ENCODE peak calls at places on chromosome X, in nine cellular contexts. H is neural crest cell; U is stimulated activated CD4-positive, alpha-beta T cell treated with anti-CD3 and anti-CD28 coated beads, Interleukin-15, amount 100 ng/mL, for 48 hours; N is activated CD4-positive, alpha-beta T cell treated with anti-CD3 and anti-CD28 coated beads, Interleukin-2, amount 50 U/mL, for 1 hour; L is IMR-90; C is erythroblast; Y is DMS 273 treated with DMSO at 0.1 percent for 48 hours; P is Caco-2; V is M059J. T is an unnamed sample.

GRCh38 chrX:6968231-6968630 is 179.3 kb upstream of the STS start:
- DNase-seq in C (no peak), Y (no peak), P (no peak), U (no peak), N (no peak), V (peak; percentile 15), L (no peak), H (no peak), T (peak; percentile 13)

GRCh38 chrX:2264179-2265030 is 236.4 kb downstream of the DHRSX start:
- DNase-seq in L (no peak), P (no peak), H (no peak), Y (no peak), U (no peak), C (no peak), V (no peak), N (no peak), T (no peak)

GRCh38 chrX:88170528-88170927 is 576.5 kb upstream of the CPXCR1 start:
- DNase-seq in H (no peak), Y (no peak), L (no peak), U (no peak), V (no peak), N (no peak), C (no peak), P (peak; percentile 18), T (no peak)

GRCh38 chrX:30906726-30907125 is 17.7 kb upstream of the TAB3 start:
- DNase-seq in Y (no peak), H (no peak), N (no peak), V (peak; percentile 90), U (no peak), C (no peak), P (no peak), L (peak; percentile 54), T (no peak)

GRCh38 chrX:31331045-31331444 is 259.2 kb upstream of the FTHL17 start:
- DNase-seq in V (no peak), H (no peak), P (no peak), N (no peak), U (no peak), Y (no peak), L (no peak), C (no peak), T (no peak)

GRCh38 chrX:39427492-39428289 is 626.4 kb downstream of the MID1IP1 start:
- DNase-seq in U (no peak), V (peak; percentile 7), L (peak; percentile 33), H (no peak), P (peak; percentile 24), C (no peak), Y (no peak), N (no peak), T (no peak)

GRCh38 chrX:30935985-30936384 is 46.9 kb upstream of the TAB3 start:
- DNase-seq in P (peak; percentile 62), V (peak; percentile 16), C (peak; percentile 5), Y (no peak), N (no peak), L (peak; percentile 3), H (peak; percentile 5), U (no peak), T (no peak)

GRCh38 chrX:134990475-134991473 is at the start of gene SMIM10:
- DNase-seq in V (peak; percentile 93), N (peak; percentile 0), C (peak; percentile 80), L (peak; percentile 79), Y (no peak), H (peak; percentile 18), U (peak; percentile 5), P (peak; percentile 66), T (no peak)

GRCh38 chrX:154366666-154367055 is 7.8 kb downstream of the FLNA start:
- DNase-seq in V (no peak), C (no peak), Y (no peak), H (no peak), L (no peak), N (no peak), P (no peak), U (no peak), T (no peak)

GRCh38 chrX:57519578-57520118 is 72.2 kb upstream of the ZXDB start:
- DNase-seq in Y (no peak), N (no peak), P (no peak), C (no peak), L (no peak), U (no peak), H (no peak), V (no peak), T (no peak)

GRCh38 chrX:123993904-123994635 is 32.6 kb downstream of the STAG2 start:
- DNase-seq in Y (no peak), H (no peak), U (no peak), P (no peak), N (no peak), V (peak; percentile 49), C (no peak), L (peak; percentile 48), T (no peak)

GRCh38 chrX:120790118-120790517 is 85.5 kb downstream of the CT47B1 start:
- DNase-seq in P (peak; percentile 39), V (peak; percentile 77), H (peak; percentile 4), L (peak; percentile 71), C (peak; percentile 64), N (peak; percentile 3), Y (peak; percentile 31), U (no peak), T (peak; percentile 54)

GRCh38 chrX:3549442-3549875 is 164.0 kb downstream of the PRKX start:
- DNase-seq in Y (peak; percentile 25), U (no peak), C (no peak), L (peak; percentile 48), P (peak; percentile 6), N (no peak), V (peak; percentile 72), H (peak; percentile 15), T (no peak)

GRCh38 chrX:54173791-54174190 is 9.3 kb downstream of the FAM120C start:
- DNase-seq in Y (no peak), P (no peak), N (no peak), C (no peak), H (no peak), U (no peak), V (no peak), L (no peak), T (no peak)

GRCh38 chrX:17425551-17425950 is 50.6 kb downstream of the NHS start:
- DNase-seq in P (no peak), H (no peak), N (no peak), V (no peak), U (no peak), C (no peak), Y (no peak), L (no peak), T (no peak)

GRCh38 chrX:44675364-44676024 is 132.8 kb upstream of the FUNDC1 start:
- DNase-seq in V (peak; percentile 88), Y (peak; percentile 93), L (peak; percentile 91), N (no peak), C (peak; percentile 52), P (no peak), U (no peak), H (no peak), T (no peak)

GRCh38 chrX:53990201-53990600 is 54.1 kb downstream of the PHF8 start:
- DNase-seq in H (no peak), C (no peak), N (no peak), L (peak; percentile 37), U (no peak), V (no peak), Y (no peak), P (no peak), T (no peak)

GRCh38 chrX:50903387-50904027 is 7.0 kb upstream of the BMP15 start:
- DNase-seq in L (peak; percentile 26), P (peak; percentile 34), C (peak; percentile 25), V (peak; percentile 57), Y (no peak), U (no peak), H (peak; percentile 18), N (no peak), T (peak; percentile 42)

GRCh38 chrX:18885317-18886004 is 98.5 kb downstream of the PHKA2 start:
- DNase-seq in N (no peak), L (peak; percentile 7), U (no peak), V (peak; percentile 20), P (peak; percentile 49), C (no peak), H (no peak), Y (no peak), T (no peak)

T was measured in NT2/D1.